ENCODE peak calls at places on chromosomes 7 and 10, in seven cellular contexts. K, C, J, W, X, O and G are unnamed samples.

GRCh38 chr10:125062244-125063208 is 97.8 kb downstream of the CTBP2 start:
- DNase-seq in K (no peak), C (no peak), J (no peak), W (no peak), X (no peak), O (no peak), G (no peak)

GRCh38 chr7:155354371-155355048 is 56.8 kb downstream of the INSIG1 start:
- DNase-seq in K (no peak), C (no peak), J (no peak), W (no peak), X (no peak), O (no peak), G (no peak)

GRCh38 chr10:108911814-108912541 is 1011.3 kb downstream of the XPNPEP1 start:
- DNase-seq in K (peak), C (peak), J (no peak), W (peak), X (peak), O (peak), G (peak)

GRCh38 chr10:12934777-12935176 is 66.7 kb downstream of the CCDC3 start:
- DNase-seq in K (peak), C (peak), J (no peak), W (peak), X (peak), O (peak), G (peak)

GRCh38 chr7:64887756-64888508 is 15.1 kb upstream of the ZNF273 start:
- DNase-seq in K (no peak), C (no peak), J (no peak), W (no peak), X (no peak), O (no peak), G (no peak)

GRCh38 chr10:94066411-94066810 is 72.7 kb downstream of the PLCE1 start:
- DNase-seq in K (peak), C (peak), J (no peak), W (peak), X (peak), O (peak), G (peak)

GRCh38 chr7:64945776-64946175 is 42.7 kb downstream of the ZNF273 start:
- DNase-seq in K (no peak), C (no peak), J (no peak), W (no peak), X (no peak), O (no peak), G (no peak)

GRCh38 chr10:127293640-127294039 is 97.2 kb upstream of the INSYN2A start:
- DNase-seq in K (no peak), C (no peak), J (no peak), W (no peak), X (no peak), O (no peak), G (no peak)

GRCh38 chr7:30969604-30969970 is 5.8 kb downstream of the GHRHR start:
- DNase-seq in K (no peak), C (no peak), J (no peak), W (no peak), X (no peak), O (no peak), G (no peak)

GRCh38 chr10:60604356-60604755 is 173.9 kb upstream of the CDK1 start:
- DNase-seq in K (no peak), C (no peak), J (no peak), W (peak), X (peak), O (peak), G (peak)

GRCh38 chr7:78528964-78529363 is 730.4 kb downstream of the PHTF2 start:
- DNase-seq in K (peak), C (no peak), J (no peak), W (no peak), X (no peak), O (no peak), G (peak)

GRCh38 chr7:55059006-55059405 is 40.2 kb downstream of the EGFR start:
- DNase-seq in K (no peak), C (no peak), J (no peak), W (no peak), X (no peak), O (no peak), G (no peak)
- H3K4me2 ChIP-seq in K (no peak), C (no peak), J (no peak), W (no peak), X (no peak), O (no peak), G (no peak)

DNA sequence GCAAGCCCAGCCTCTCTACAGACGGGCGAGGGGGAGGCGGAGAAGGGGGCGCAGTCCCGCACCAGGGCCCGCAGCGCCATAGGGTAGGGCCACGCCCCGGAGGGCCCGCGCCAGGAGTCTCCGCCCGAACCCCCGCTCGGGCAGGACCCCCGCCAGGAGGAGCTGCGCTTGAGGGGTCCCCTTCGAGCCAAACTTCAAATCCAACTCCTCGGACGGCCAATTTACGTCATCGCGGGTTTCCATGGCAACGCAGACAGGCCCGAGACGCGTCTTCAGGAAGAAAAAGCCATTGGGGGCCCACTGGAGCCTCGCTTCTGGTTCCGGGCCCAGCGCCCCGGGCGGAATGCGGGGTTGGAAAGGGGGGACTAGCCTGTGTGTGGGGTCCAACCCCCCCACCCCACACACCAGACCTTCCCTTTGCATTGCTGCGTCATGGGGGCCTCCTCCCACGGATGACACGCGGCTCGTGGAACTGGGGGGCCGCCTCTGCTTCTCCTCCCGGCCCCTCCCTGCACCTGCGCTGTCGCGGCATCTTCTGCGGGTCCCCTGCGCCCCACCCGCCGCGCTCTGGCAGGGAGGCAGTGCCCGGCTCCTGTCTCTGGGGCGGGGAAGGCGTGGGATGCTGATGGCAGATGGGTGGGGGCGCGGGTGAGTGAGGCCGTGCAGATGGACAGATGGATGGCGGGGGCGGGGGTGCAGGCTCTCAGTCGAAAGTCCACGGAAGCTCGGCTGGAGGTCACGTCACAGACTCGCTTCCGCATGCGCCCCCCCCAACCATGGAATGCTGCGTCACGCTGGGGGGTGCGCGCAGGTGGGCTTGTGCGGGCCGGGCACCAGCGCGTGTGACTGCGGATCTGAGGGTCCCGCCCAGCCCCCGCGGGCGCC is 1.2 kb downstream of the CALY start:
- DNase-seq in K (peak), C (peak), J (no peak), W (peak), X (peak), O (peak), G (peak)
- H3K4me2 ChIP-seq in K (peak), C (peak), J (no peak), W (peak), X (peak), O (peak), G (peak)

GRCh38 chr7:47846117-47846836 is 102.0 kb downstream of the PKD1L1 start:
- DNase-seq in K (peak), C (peak), J (peak), W (peak), X (peak), O (peak), G (peak)

GRCh38 chr7:47844311-47844710 is 104.0 kb downstream of the PKD1L1 start:
- DNase-seq in K (no peak), C (peak), J (no peak), W (no peak), X (no peak), O (no peak), G (no peak)

GRCh38 chr7:47852330-47853245 is 95.7 kb downstream of the PKD1L1 start:
- DNase-seq in K (no peak), C (peak), J (no peak), W (no peak), X (no peak), O (no peak), G (peak)

GRCh38 chr7:47843291-47843690 is 105.0 kb downstream of the PKD1L1 start:
- DNase-seq in K (no peak), C (no peak), J (no peak), W (no peak), X (no peak), O (no peak), G (no peak)

GRCh38 chr7:47847207-47847606 is 101.1 kb downstream of the PKD1L1 start:
- DNase-seq in K (no peak), C (no peak), J (no peak), W (no peak), X (no peak), O (peak), G (no peak)
- H3K4me2 ChIP-seq in K (no peak), C (no peak), J (peak), W (no peak), X (no peak), O (no peak), G (no peak)

DNA sequence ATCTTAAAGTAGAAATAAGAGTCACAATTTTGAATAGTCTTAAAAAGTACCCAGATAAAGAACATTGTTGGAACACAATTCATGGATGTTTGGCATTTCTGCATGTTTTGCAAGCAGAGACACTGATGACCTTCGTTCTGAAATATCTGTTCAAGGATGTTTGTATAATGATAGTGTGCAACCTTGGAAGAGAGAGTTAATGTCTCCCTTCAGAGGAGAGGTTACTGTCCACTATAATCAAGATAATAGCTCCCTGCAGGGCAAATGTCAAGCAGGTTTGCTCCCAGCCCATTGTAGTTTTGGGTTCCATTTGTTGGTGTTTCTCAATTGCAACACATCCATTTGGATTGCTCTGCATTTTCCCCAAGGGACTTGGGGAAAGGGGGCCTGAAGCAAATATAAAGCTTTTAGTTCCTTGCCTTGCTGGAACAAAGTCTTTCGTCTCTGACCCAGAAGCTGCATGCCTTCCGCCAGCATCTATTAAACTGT is 45.2 kb downstream of the COL1A2 start:
- DNase-seq in K (peak), C (no peak), J (no peak), W (peak), X (no peak), O (no peak), G (peak)
- H3K4me2 ChIP-seq in K (peak), C (no peak), J (no peak), W (peak), X (peak), O (no peak), G (peak)

GRCh38 chr7:87604264-87604663 is 3.6 kb upstream of the ABCB1 start:
- DNase-seq in K (no peak), C (no peak), J (no peak), W (no peak), X (no peak), O (no peak), G (no peak)
- H3K4me2 ChIP-seq in K (no peak), C (no peak), J (no peak), W (no peak), X (no peak), O (no peak), G (no peak)